ENCODE peak calls at places on chromosomes 6 and 20, in six cellular contexts. G, V, D, Z, Y and L are unnamed samples.

GRCh38 chr6:30169658-30170614 is 6.6 kb downstream of the TRIM15 start:
- DNase-seq in Z (peak; percentile 46), Y (peak; percentile 45), V (peak; percentile 68), D (peak; percentile 57), G (peak; percentile 51), L (peak; percentile 87)

GRCh38 chr20:25686081-25687077 is 10.3 kb downstream of the ZNF337 start:
- DNase-seq in Y (no peak), V (no peak), D (no peak), Z (peak; percentile 81), G (no peak), L (no peak)

GRCh38 chr6:148979006-148979901 is 232.4 kb downstream of the UST start:
- DNase-seq in Z (no peak), G (no peak), V (peak; percentile 93), Y (no peak), D (no peak), L (no peak)

GRCh38 chr6:166307981-166308768 is at the start of gene PRR18:
- DNase-seq in D (peak; percentile 55), Z (no peak), G (no peak), Y (no peak), V (no peak), L (no peak)

GRCh38 chr6:124622351-124622750 is 339.9 kb upstream of the RNF217 start:
- DNase-seq in G (no peak), Z (no peak), Y (no peak), D (no peak), V (no peak), L (no peak)

GRCh38 chr6:148629910-148630470 is 116.8 kb upstream of the UST start:
- DNase-seq in V (no peak), Z (no peak), Y (no peak), D (no peak), G (no peak), L (no peak)

GRCh38 chr6:154370545-154370944 is 13.9 kb upstream of the IPCEF1 start:
- DNase-seq in V (peak; percentile 25), D (peak; percentile 42), G (peak; percentile 18), Y (peak; percentile 39), Z (no peak), L (no peak)

GRCh38 chr6:7042056-7042653 is 65.6 kb upstream of the RREB1 start:
- DNase-seq in Z (no peak), V (peak; percentile 46), D (no peak), G (no peak), Y (no peak), L (no peak)

GRCh38 chr6:16707101-16707783 is 54.0 kb downstream of the ATXN1 start:
- DNase-seq in G (no peak), Z (peak; percentile 10), Y (no peak), V (no peak), D (no peak), L (no peak)

GRCh38 chr6:39335780-39336541 is 13.5 kb upstream of the KCNK16 start:
- DNase-seq in D (no peak), Z (peak; percentile 59), G (no peak), Y (no peak), V (no peak), L (peak; percentile 84)

GRCh38 chr20:41425180-41425884 is 58.7 kb upstream of the EMILIN3 start:
- DNase-seq in Z (no peak), G (no peak), D (no peak), Y (no peak), V (peak; percentile 86), L (no peak)

GRCh38 chr6:16496210-16496609 is 257.8 kb downstream of the GMPR start:
- DNase-seq in D (no peak), Z (no peak), Y (no peak), G (no peak), V (no peak), L (no peak)

GRCh38 chr6:156867121-156867520 is 89.9 kb downstream of the ARID1B start:
- DNase-seq in Z (no peak), D (no peak), G (no peak), V (no peak), Y (no peak), L (no peak)

GRCh38 chr6:129679758-129680157 is 30.2 kb downstream of the ARHGAP18 start:
- DNase-seq in Z (no peak), Y (peak; percentile 42), G (no peak), D (no peak), V (no peak), L (no peak)

GRCh38 chr20:24894488-24894887 is 54.6 kb upstream of the CST7 start:
- DNase-seq in V (no peak), D (no peak), Z (no peak), G (no peak), Y (no peak), L (peak; percentile 63)

GRCh38 chr20:42350521-42350920 is 732.3 kb upstream of the CHD6 start:
- DNase-seq in Y (no peak), V (no peak), Z (no peak), D (no peak), G (no peak), L (no peak)

GRCh38 chr6:151276112-151276745 is 36.5 kb downstream of the AKAP12 start:
- DNase-seq in D (peak; percentile 67), Z (no peak), G (no peak), V (no peak), Y (peak; percentile 12), L (peak; percentile 73)

GRCh38 chr20:62224113-62224855 is 4.2 kb upstream of the HRH3 start:
- DNase-seq in V (no peak), D (no peak), Z (no peak), Y (no peak), G (no peak), L (no peak)

GRCh38 chr6:3778701-3779573 is 27.4 kb upstream of the PXDC1 start:
- DNase-seq in V (no peak), Y (no peak), Z (no peak), D (no peak), G (no peak), L (no peak)

GRCh38 chr6:5684320-5684719 is 322.4 kb downstream of the NRN1 start:
- DNase-seq in D (no peak), Z (no peak), V (no peak), Y (peak; percentile 3), G (no peak), L (peak; percentile 88)

GRCh38 chr6:158207452-158207788 is 39.3 kb downstream of the GTF2H5 start:
- DNase-seq in Y (no peak), V (peak; percentile 80), D (no peak), Z (no peak), G (no peak), L (peak; percentile 87)

GRCh38 chr6:34671801-34672656 is 24.5 kb downstream of the ILRUN start:
- DNase-seq in V (no peak), D (no peak), Y (no peak), Z (peak; percentile 45), G (no peak), L (peak; percentile 90)

GRCh38 chr6:44265843-44266233 is 487 bp upstream of the NFKBIE start:
- DNase-seq in Z (no peak), Y (no peak), G (no peak), D (no peak), V (no peak), L (no peak)
- H3K4me3 ChIP-seq in Z (peak overlapping the region; percentile 95), Y (peak overlapping the region; percentile 81), G (no peak overlapping the region), D (no peak overlapping the region), V (no peak overlapping the region), L (peak overlapping the region; percentile 90)

GRCh38 chr20:45341939-45342862 is 6.0 kb downstream of the SDC4 start:
- DNase-seq in D (peak; percentile 52), G (no peak), V (peak; percentile 94), Z (no peak), Y (no peak), L (no peak)
- H3K27ac ChIP-seq in D (no peak overlapping the region), G (peak overlapping the region; percentile 82), V (peak overlapping the region; percentile 80), Z (no peak overlapping the region), Y (peak overlapping the region; percentile 82), L (peak overlapping the region; percentile 100)

DNA sequence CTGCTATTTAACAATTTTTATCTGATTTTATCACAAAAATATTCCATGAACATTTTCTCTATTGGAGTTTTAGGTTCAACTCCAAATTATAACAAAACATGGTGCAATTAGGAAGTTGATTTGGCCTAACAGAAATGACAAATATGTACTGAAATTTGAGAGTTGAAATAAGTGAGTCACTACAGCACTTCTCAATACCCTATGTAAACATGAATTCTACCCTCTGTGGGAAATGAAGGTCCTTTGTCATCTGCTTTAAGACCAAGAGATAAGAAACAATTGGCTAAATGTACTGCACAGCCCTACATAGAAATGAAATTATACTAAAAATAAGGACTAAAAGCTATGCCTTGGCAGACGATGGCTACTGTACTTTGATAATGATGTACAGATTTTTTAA is 86.2 kb upstream of the BEND6 start:
- DNase-seq in Z (no peak), D (no peak), G (no peak), V (peak; percentile 68), Y (peak; percentile 37), L (peak; percentile 91)
- H3K4me2 ChIP-seq in Z (no peak overlapping the region), D (no peak overlapping the region), G (peak overlapping the region; percentile 62), V (no peak overlapping the region), Y (peak overlapping the region; percentile 87), L (peak overlapping the region; percentile 71)

DNA sequence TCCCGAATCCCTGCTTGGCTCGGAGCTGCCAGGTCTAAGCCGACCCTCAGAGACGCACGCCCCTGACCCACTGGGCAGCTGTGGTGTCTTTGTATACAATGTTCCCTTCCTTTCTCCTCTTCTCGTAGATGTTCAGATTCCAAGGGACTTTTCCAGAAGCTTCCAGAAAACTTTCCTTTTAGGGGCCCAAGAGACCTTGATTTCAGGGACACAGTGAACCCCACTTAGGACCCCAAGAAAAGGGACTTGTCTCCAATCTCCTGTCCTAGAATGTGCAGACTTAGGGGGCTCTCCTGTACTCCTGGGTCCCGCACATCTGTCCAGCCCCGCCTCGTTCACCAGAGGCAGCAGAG is 103.5 kb downstream of the EDN3 start:
- DNase-seq in Y (no peak), Z (no peak), V (no peak), D (no peak), G (no peak), L (no peak)
- H3K4me3 ChIP-seq in Y (peak overlapping the region; percentile 28), Z (no peak overlapping the region), V (no peak overlapping the region), D (peak overlapping the region; percentile 54), G (no peak overlapping the region), L (no peak overlapping the region)

DNA sequence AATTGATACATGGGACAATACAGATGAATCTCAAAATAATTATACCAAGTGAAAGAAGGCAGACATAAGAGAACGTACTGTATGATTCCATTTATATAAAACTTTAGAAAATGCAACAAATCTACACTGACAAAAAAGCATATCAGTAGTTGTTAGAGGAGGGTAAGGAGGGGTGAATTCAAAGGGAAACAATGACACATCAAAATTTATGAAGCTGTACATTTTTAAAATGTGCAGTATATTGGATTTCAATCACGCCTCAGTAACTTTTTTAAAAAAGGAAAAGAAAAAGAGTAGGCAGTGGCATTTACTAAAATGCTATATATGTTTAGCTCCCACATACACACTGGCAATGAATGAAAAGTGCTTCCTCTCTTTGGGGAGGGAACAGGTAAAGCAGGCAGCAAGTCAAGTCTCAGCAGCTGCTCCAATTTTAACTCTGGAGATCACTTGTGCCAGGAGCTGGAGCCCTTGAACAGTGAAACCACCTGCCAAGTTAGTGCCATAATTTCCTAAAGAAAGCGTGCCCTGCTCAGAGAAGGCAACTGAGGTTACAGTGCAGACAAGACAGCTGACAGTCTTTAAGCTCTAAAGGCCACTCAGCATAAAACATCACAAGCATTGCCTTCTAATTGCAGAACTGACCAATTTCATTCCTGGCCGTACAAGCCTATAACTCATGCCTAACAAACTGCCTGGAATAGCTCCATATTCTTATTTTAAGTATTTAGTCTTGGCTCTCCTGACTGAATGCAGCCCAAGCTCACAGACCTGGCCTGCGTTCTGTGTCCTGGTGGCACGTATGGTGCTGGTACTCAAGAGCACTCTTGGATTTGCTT is 10.9 kb downstream of the FKBP1A start:
- DNase-seq in Z (no peak), V (no peak), Y (no peak), D (no peak), G (no peak), L (no peak)
- H3K27ac ChIP-seq in Z (no peak overlapping the region), V (no peak overlapping the region), Y (no peak overlapping the region), D (no peak overlapping the region), G (no peak overlapping the region), L (peak overlapping the region; percentile 34)